ENCODE peak calls at places on chromosome 20, in six cellular contexts. K is IMR-90, V is neuronal stem cell, B is mesendoderm, H is H1, P is trophoblast cell. W is an unnamed sample.
A peak's percentile ranks its signal among the peaks of the same experiment; 100 is the strongest.

GRCh38 chr20:35319206-35320197 is 27.3 kb upstream of the FAM83C start:
- DNase-seq in K (peak; percentile 89), V (no peak), B (peak; percentile 19), H (no peak), P (no peak), W (peak; percentile 67)

GRCh38 chr20:58649288-58650180 is 1.5 kb upstream of the STX16 start:
- DNase-seq in K (no peak), V (peak; percentile 24), B (no peak), H (peak; percentile 56), P (no peak), W (no peak)

GRCh38 chr20:22775671-22776139 is 191.3 kb upstream of the FOXA2 start:
- DNase-seq in K (peak; percentile 65), V (no peak), B (no peak), H (no peak), P (peak; percentile 93), W (peak; percentile 82)

GRCh38 chr20:36267605-36268500 is 31.6 kb downstream of the AAR2 start:
- DNase-seq in K (no peak), V (no peak), B (no peak), H (no peak), P (no peak), W (no peak)

GRCh38 chr20:42204261-42204660 is 586.1 kb upstream of the CHD6 start:
- DNase-seq in K (no peak), V (peak; percentile 20), B (peak; percentile 31), H (no peak), P (peak; percentile 27), W (no peak)

GRCh38 chr20:54160269-54161007 is 13.3 kb downstream of the CYP24A1 start:
- DNase-seq in K (no peak), V (no peak), B (no peak), H (no peak), P (no peak), W (no peak)

GRCh38 chr20:63064745-63065711 is 58.3 kb upstream of the BHLHE23 start:
- DNase-seq in K (no peak), V (no peak), B (no peak), H (peak; percentile 44), P (peak; percentile 68), W (no peak)

GRCh38 chr20:62717933-62718332 is 9.3 kb downstream of the NTSR1 start:
- DNase-seq in K (peak; percentile 41), V (no peak), B (no peak), H (no peak), P (no peak), W (no peak)

GRCh38 chr20:53445276-53445675 is 148.4 kb downstream of the ZNF217 start:
- DNase-seq in K (no peak), V (no peak), B (no peak), H (no peak), P (no peak), W (peak; percentile 87)

GRCh38 chr20:48463916-48464315 is 363.9 kb downstream of the PREX1 start:
- DNase-seq in K (peak; percentile 63), V (no peak), B (peak; percentile 39), H (no peak), P (peak; percentile 10), W (peak; percentile 47)

GRCh38 chr20:18164356-18164755 is 26.7 kb downstream of the KAT14 start:
- DNase-seq in K (peak; percentile 56), V (no peak), B (no peak), H (no peak), P (peak; percentile 98), W (no peak)

GRCh38 chr20:10430000-10430466 is 4.0 kb downstream of the MKKS start:
- DNase-seq in K (peak; percentile 32), V (no peak), B (no peak), H (no peak), P (no peak), W (no peak)

GRCh38 chr20:24489193-24489592 is 19.8 kb downstream of the SYNDIG1 start:
- DNase-seq in K (no peak), V (no peak), B (no peak), H (no peak), P (no peak), W (no peak)

GRCh38 chr20:24491043-24491756 is 21.8 kb downstream of the SYNDIG1 start:
- DNase-seq in K (no peak), V (no peak), B (peak; percentile 21), H (no peak), P (no peak), W (no peak)

GRCh38 chr20:24488800-24489175 is 19.4 kb downstream of the SYNDIG1 start:
- DNase-seq in K (no peak), V (no peak), B (no peak), H (no peak), P (no peak), W (no peak)

GRCh38 chr20:24490598-24490997 is 21.2 kb downstream of the SYNDIG1 start:
- DNase-seq in K (no peak), V (no peak), B (no peak), H (no peak), P (no peak), W (no peak)

DNA sequence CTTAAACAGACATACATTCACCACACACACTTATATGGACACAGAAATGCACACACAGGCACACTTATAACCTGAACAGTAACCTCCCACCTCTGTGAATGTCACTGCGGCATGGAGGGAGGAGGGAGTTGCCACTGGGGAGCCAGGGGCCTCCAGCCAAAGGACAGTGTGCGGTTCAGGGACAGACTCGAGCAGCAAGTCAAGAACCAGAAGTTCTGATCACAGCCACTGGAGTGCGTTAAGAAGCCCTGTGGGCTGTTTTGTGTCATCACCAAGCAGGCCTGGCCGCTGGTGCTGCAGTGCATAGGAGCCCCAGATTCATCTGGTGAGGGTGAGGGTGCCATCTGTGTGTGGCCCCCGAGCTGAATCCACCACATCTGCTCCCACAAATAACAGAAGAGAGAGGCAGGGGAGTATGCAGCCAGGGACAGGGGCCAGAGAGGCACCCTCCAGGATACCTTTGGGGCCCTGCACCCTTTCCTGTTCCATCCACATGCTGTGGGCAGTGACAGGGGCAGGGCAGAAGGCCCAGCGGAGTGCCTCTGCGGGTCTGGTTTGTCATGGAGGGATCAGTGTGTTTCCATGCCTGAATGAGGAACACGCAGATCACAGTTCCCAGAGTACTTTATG is 20.3 kb downstream of the SYNDIG1 start:
- DNase-seq in K (no peak), V (no peak), B (no peak), H (no peak), P (no peak), W (no peak)
- H4K8ac ChIP-seq in K (no peak overlapping the region), V (no peak overlapping the region), B (no peak overlapping the region), H (no peak overlapping the region), P (no peak overlapping the region), W (no peak overlapping the region)

GRCh38 chr20:24813080-24813479 is 136.0 kb upstream of the CST7 start:
- DNase-seq in K (no peak), V (no peak), B (no peak), H (no peak), P (no peak), W (no peak)
- H3K23ac ChIP-seq in K (no peak overlapping the region), V (peak overlapping the region; percentile 89), B (no peak overlapping the region), H (no peak overlapping the region), P (no peak overlapping the region), W (no peak overlapping the region)

GRCh38 chr20:44087051-44087856 is 99.7 kb downstream of the JPH2 start:
- DNase-seq in K (no peak), V (no peak), B (no peak), H (no peak), P (no peak), W (no peak)

GRCh38 chr20:44087857-44088120 is 99.2 kb downstream of the JPH2 start:
- DNase-seq in K (no peak), V (no peak), B (no peak), H (no peak), P (no peak), W (no peak)

GRCh38 chr20:44092551-44093248 is 94.3 kb downstream of the JPH2 start:
- DNase-seq in K (peak; percentile 49), V (peak; percentile 27), B (peak; percentile 55), H (no peak), P (peak; percentile 47), W (peak; percentile 53)

GRCh38 chr20:44091026-44091425 is 96.0 kb downstream of the JPH2 start:
- DNase-seq in K (no peak), V (no peak), B (peak; percentile 54), H (no peak), P (no peak), W (no peak)

GRCh38 chr20:44089987-44090674 is 96.9 kb downstream of the JPH2 start:
- DNase-seq in K (peak; percentile 69), V (no peak), B (peak; percentile 63), H (no peak), P (peak; percentile 25), W (peak; percentile 73)
- H3K4me3 ChIP-seq in K (no peak overlapping the region), V (no peak overlapping the region), B (no peak overlapping the region), H (no peak overlapping the region), P (no peak overlapping the region), W (no peak overlapping the region)

DNA sequence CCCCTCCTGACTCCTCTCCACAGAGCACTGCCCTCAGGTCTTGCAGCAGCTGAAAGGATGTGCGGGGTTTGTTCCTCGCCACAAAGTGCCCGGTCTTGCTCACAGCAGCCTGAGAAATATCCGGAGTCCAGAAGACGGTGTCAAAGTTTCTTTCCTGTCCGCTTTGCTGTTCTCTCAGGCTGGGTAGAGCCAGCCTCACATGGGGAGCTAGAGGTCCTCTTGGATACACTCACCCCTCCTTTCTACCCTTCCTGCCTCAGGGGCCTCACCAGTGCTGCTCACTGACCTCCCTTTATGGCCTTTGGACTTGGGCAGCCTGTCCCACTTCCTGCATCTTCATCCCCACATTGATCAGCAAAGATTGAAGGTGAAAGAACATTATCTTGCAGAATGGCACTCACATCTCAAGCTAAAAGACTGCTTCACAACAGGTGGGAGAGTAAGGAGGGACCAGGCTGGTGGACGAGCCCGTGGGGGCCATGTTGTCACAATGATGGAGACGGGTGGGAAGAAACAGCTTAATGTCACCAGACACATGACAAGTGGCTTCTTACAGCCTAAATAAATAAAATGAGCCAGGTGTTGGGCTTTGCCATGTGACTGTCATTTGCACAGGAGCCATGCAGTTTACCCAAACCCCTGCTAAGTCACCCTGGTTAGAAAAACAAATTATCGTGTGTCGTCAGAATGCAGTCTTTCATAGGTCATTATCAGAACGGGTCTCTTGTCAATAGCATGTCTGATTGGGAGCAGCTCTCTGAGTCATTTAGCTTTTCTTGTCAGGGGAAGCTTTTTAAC is 18.3 kb downstream of the BTBD3 start:
- DNase-seq in K (no peak), V (no peak), B (peak; percentile 15), H (no peak), P (no peak), W (no peak)
- H4K8ac ChIP-seq in K (no peak overlapping the region), V (no peak overlapping the region), B (no peak overlapping the region), H (peak overlapping the region; percentile 31), P (no peak overlapping the region), W (no peak overlapping the region)

DNA sequence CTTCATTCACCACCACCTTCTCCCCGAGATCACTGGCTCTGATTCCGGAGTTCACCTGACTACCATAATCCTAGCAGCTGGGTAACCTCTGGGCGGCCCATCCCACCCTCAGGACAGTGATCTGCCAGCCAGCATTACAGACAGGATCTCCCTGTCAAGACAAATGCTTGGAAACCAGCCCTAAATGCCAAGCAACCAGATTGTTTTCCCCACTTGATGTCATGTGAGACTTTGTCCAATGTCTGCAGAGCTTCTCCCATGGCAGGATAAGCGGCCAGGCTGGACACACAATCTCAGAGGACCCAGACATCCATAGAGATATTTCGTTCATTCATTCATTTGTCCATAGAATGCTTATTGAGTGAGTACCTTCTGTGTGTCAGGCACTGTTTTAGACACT is 32.5 kb downstream of the PDYN start:
- DNase-seq in K (no peak), V (no peak), B (no peak), H (no peak), P (no peak), W (no peak)
- H3K23ac ChIP-seq in K (no peak overlapping the region), V (no peak overlapping the region), B (no peak overlapping the region), H (no peak overlapping the region), P (no peak overlapping the region), W (no peak overlapping the region)

W was measured in mesenchymal stem cell.